ENCODE peak calls at places on chromosomes 12 and 14, in four cellular contexts. One of them, this sample, is unnamed. For H3K9me3, the result is how much of the 10 kb centered on the place peaks cover.

GRCh38 chr12:69502342-69503081 is 32.3 kb downstream of the FRS2 start:
- DNase-seq in CD8-positive, alpha-beta T cell: no peak
- DNase-seq in H9: no peak
- DNase-seq in heart right ventricle: no peak
- DNase-seq in this sample: no peak

GRCh38 chr14:68636597-68636996 is 156.3 kb downstream of the ZFP36L1 start:
- DNase-seq in H9: no peak
- DNase-seq in CD8-positive, alpha-beta T cell: no peak
- DNase-seq in heart right ventricle: no peak
- DNase-seq in this sample: no peak

GRCh38 chr12:45727994-45728624 is 1.4 kb upstream of the ARID2 start:
- DNase-seq in CD8-positive, alpha-beta T cell: no peak
- DNase-seq in H9: no peak
- DNase-seq in heart right ventricle: no peak
- DNase-seq in this sample: no peak

GRCh38 chr12:105775351-105775750 is 363.4 kb downstream of the NUAK1 start:
- DNase-seq in H9: no peak
- DNase-seq in heart right ventricle: no peak
- DNase-seq in CD8-positive, alpha-beta T cell: no peak
- DNase-seq in this sample: no peak

GRCh38 chr12:104219908-104220404 is 4.4 kb downstream of the TXNRD1 start:
- DNase-seq in heart right ventricle: no peak
- DNase-seq in CD8-positive, alpha-beta T cell: peak
- DNase-seq in H9: no peak
- DNase-seq in this sample: no peak

GRCh38 chr14:105979446-105979845 is 453.1 kb downstream of the TMEM121 start:
- DNase-seq in H9: no peak
- DNase-seq in heart right ventricle: no peak
- DNase-seq in CD8-positive, alpha-beta T cell: no peak
- DNase-seq in this sample: no peak

GRCh38 chr12:57455374-57456144 is 452 bp downstream of the INHBE start:
- DNase-seq in heart right ventricle: no peak
- DNase-seq in H9: no peak
- DNase-seq in CD8-positive, alpha-beta T cell: no peak
- DNase-seq in this sample: no peak

GRCh38 chr12:56126732-56127239 is 1.3 kb upstream of the ESYT1 start:
- DNase-seq in CD8-positive, alpha-beta T cell: no peak
- DNase-seq in H9: no peak
- DNase-seq in heart right ventricle: no peak
- DNase-seq in this sample: no peak

GRCh38 chr12:71195338-71195896 is 37.6 kb upstream of the TSPAN8 start:
- DNase-seq in H9: no peak
- DNase-seq in heart right ventricle: no peak
- DNase-seq in CD8-positive, alpha-beta T cell: no peak
- DNase-seq in this sample: no peak

GRCh38 chr14:76227450-76228050 is 75.8 kb downstream of the GPATCH2L start:
- DNase-seq in heart right ventricle: no peak
- DNase-seq in CD8-positive, alpha-beta T cell: no peak
- DNase-seq in H9: no peak
- DNase-seq in this sample: no peak

GRCh38 chr12:104602901-104603300 is 146.2 kb downstream of the CHST11 start:
- DNase-seq in H9: no peak
- DNase-seq in heart right ventricle: no peak
- DNase-seq in CD8-positive, alpha-beta T cell: no peak
- DNase-seq in this sample: no peak

GRCh38 chr12:72433298-72433697 is 161.1 kb downstream of the TRHDE start:
- DNase-seq in heart right ventricle: no peak
- DNase-seq in CD8-positive, alpha-beta T cell: no peak
- DNase-seq in H9: no peak
- DNase-seq in this sample: no peak

GRCh38 chr14:20454645-20455354 is at the start of the genes APEX1 and OSGEP:
- DNase-seq in CD8-positive, alpha-beta T cell: peak
- DNase-seq in H9: peak
- DNase-seq in heart right ventricle: peak
- DNase-seq in this sample: peak

GRCh38 chr14:70753518-70753953 is 55.8 kb downstream of the MAP3K9 start:
- DNase-seq in CD8-positive, alpha-beta T cell: no peak
- DNase-seq in H9: no peak
- DNase-seq in heart right ventricle: no peak
- DNase-seq in this sample: no peak

DNA sequence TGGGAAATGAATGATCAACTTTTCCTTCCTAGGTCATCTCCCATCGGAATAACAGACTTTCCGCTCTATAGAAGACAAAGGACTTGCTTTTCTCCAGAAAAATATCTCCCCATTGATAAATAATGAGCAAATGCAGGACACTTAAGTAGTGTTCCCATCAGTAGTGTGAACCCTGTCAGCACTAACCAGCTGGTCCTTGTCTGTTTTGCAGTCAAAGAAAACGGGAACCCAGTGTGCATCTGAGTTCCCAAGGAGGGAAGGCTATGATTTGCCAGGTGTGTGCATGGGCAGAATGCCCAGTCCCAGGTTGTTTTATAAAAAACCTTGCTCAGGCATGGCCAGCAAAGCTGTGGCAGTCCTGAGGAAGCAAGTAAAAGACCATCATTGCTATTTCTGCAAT is 256.5 kb upstream of the HMGA2 start:
- DNase-seq in CD8-positive, alpha-beta T cell: no peak
- DNase-seq in H9: no peak
- DNase-seq in heart right ventricle: no peak
- DNase-seq in this sample: no peak
- H3K9me3 ChIP-seq in CD8-positive, alpha-beta T cell: under half
- H3K9me3 ChIP-seq in H9: under half
- H3K9me3 ChIP-seq in heart right ventricle: under half
- H3K9me3 ChIP-seq in this sample: under half

GRCh38 chr12:34591966-34592365 is 569.7 kb downstream of the ALG10 start:
- DNase-seq in heart right ventricle: no peak
- DNase-seq in CD8-positive, alpha-beta T cell: no peak
- DNase-seq in H9: no peak
- DNase-seq in this sample: no peak
- H3K9me3 ChIP-seq in heart right ventricle: half or more
- H3K9me3 ChIP-seq in CD8-positive, alpha-beta T cell: under half
- H3K9me3 ChIP-seq in H9: half or more
- H3K9me3 ChIP-seq in this sample: under half

GRCh38 chr12:126481688-126482087 is 1416.5 kb downstream of the AACS start:
- DNase-seq in heart right ventricle: no peak
- DNase-seq in H9: no peak
- DNase-seq in CD8-positive, alpha-beta T cell: no peak
- DNase-seq in this sample: no peak

GRCh38 chr12:126483145-126484068 is 1418.2 kb downstream of the AACS start:
- DNase-seq in H9: no peak
- DNase-seq in CD8-positive, alpha-beta T cell: no peak
- DNase-seq in heart right ventricle: no peak
- DNase-seq in this sample: no peak

GRCh38 chr12:126474703-126475102 is 1409.5 kb downstream of the AACS start:
- DNase-seq in heart right ventricle: no peak
- DNase-seq in CD8-positive, alpha-beta T cell: no peak
- DNase-seq in H9: no peak
- DNase-seq in this sample: no peak

GRCh38 chr12:126482238-126482889 is 1417.1 kb downstream of the AACS start:
- DNase-seq in CD8-positive, alpha-beta T cell: no peak
- DNase-seq in H9: no peak
- DNase-seq in heart right ventricle: no peak
- DNase-seq in this sample: no peak

DNA sequence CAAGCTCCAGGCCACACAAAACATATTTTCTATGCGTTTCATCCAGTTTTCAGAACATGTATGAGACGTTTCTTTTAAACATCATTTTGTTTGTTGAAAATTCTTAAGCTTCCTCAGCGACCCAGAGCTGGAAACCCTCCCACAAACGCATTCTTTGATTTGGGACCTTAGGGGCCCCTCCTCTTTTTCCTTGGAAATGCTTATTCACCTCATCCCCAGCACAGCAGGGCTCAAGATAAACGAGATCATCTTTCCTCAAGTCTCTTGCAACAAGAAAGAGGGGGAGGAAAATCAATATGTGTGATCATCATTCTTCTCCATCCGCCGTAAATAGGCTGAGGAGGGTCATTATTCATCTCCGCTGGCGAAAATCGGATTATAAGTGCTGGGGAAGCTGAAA is 1415.2 kb downstream of the AACS start:
- DNase-seq in H9: peak
- DNase-seq in heart right ventricle: no peak
- DNase-seq in CD8-positive, alpha-beta T cell: no peak
- DNase-seq in this sample: no peak
- H3K9me3 ChIP-seq in H9: under half
- H3K9me3 ChIP-seq in heart right ventricle: under half
- H3K9me3 ChIP-seq in CD8-positive, alpha-beta T cell: under half
- H3K9me3 ChIP-seq in this sample: under half

GRCh38 chr12:133130038-133130807 is at the start of the genes ZNF10 and ZNF891:
- DNase-seq in heart right ventricle: peak
- DNase-seq in H9: peak
- DNase-seq in CD8-positive, alpha-beta T cell: peak
- DNase-seq in this sample: peak
- H3K9me3 ChIP-seq in heart right ventricle: half or more
- H3K9me3 ChIP-seq in H9: under half
- H3K9me3 ChIP-seq in CD8-positive, alpha-beta T cell: under half
- H3K9me3 ChIP-seq in this sample: under half

GRCh38 chr12:132258543-132258942 is 70.8 kb downstream of the GALNT9 start:
- DNase-seq in H9: no peak
- DNase-seq in heart right ventricle: peak
- DNase-seq in CD8-positive, alpha-beta T cell: no peak
- DNase-seq in this sample: no peak
- H3K9me3 ChIP-seq in H9: under half
- H3K9me3 ChIP-seq in heart right ventricle: under half
- H3K9me3 ChIP-seq in CD8-positive, alpha-beta T cell: under half
- H3K9me3 ChIP-seq in this sample: under half

GRCh38 chr12:34398366-34398705 is 376.0 kb downstream of the ALG10 start:
- DNase-seq in CD8-positive, alpha-beta T cell: no peak
- DNase-seq in H9: peak
- DNase-seq in heart right ventricle: no peak
- DNase-seq in this sample: no peak
- H3K9me3 ChIP-seq in CD8-positive, alpha-beta T cell: under half
- H3K9me3 ChIP-seq in H9: half or more
- H3K9me3 ChIP-seq in heart right ventricle: under half
- H3K9me3 ChIP-seq in this sample: under half

GRCh38 chr12:47085815-47086252 is 6.1 kb upstream of the AMIGO2 start:
- DNase-seq in heart right ventricle: no peak
- DNase-seq in H9: peak
- DNase-seq in CD8-positive, alpha-beta T cell: peak
- DNase-seq in this sample: no peak

GRCh38 chr12:47084172-47084571 is 4.4 kb upstream of the AMIGO2 start:
- DNase-seq in H9: no peak
- DNase-seq in CD8-positive, alpha-beta T cell: no peak
- DNase-seq in heart right ventricle: no peak
- DNase-seq in this sample: no peak

GRCh38 chr12:47091009-47091408 is 11.2 kb upstream of the AMIGO2 start:
- DNase-seq in heart right ventricle: no peak
- DNase-seq in H9: no peak
- DNase-seq in CD8-positive, alpha-beta T cell: no peak
- DNase-seq in this sample: no peak

GRCh38 chr12:47088021-47088944 is 8.5 kb upstream of the AMIGO2 start:
- DNase-seq in heart right ventricle: no peak
- DNase-seq in CD8-positive, alpha-beta T cell: no peak
- DNase-seq in H9: no peak
- DNase-seq in this sample: no peak

DNA sequence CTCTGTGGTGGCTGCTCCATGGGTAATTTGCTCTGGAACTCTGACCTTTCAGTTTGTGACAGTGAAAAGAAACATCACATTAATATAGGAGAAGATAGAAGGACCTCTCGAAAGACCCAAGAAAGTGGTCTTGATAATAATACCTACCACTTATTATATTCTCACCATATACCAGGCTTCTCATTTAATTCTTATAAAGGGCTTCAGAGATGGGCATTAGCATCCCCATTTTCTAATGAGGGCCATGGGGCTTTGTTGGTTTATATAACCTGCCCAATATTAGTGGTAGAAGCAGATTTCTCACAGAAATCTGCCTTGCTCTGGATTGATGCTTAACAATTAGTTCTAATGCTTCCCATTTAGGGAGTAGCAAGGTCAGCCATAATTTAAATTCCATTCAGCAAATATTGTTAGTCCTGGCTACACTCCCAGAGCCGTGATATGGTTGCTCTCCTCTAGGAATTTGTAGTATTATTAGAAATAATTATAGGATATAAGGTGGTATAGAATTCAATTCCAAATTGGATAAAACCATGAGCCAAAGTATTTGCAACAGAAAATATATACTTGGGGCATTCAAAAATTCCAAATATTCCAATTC is 7.4 kb upstream of the AMIGO2 start:
- DNase-seq in heart right ventricle: no peak
- DNase-seq in H9: no peak
- DNase-seq in CD8-positive, alpha-beta T cell: no peak
- DNase-seq in this sample: no peak
- H3K9me3 ChIP-seq in heart right ventricle: under half
- H3K9me3 ChIP-seq in H9: under half
- H3K9me3 ChIP-seq in CD8-positive, alpha-beta T cell: under half
- H3K9me3 ChIP-seq in this sample: under half

DNA sequence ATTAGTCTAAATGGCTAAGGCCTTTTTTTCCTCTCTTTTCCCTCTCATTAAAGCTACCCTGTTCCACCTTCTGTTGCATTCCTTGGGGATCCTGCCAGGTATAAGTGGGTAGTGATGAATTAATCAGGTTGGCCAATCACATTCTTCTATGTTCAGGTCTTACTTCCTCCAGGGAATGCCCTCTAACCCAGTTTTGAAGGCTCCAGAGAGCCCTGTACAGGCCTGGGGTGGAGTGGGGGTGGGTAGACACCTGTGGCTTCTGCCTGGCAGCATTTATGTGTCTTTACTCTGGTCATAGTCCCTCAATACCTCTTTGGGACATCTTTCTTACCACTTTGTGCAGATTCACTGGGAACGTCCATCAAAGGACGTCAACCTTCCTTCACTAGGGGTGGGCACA is 28.4 kb downstream of the HSPB8 start:
- DNase-seq in CD8-positive, alpha-beta T cell: no peak
- DNase-seq in heart right ventricle: no peak
- DNase-seq in H9: no peak
- DNase-seq in this sample: no peak
- H3K9me3 ChIP-seq in CD8-positive, alpha-beta T cell: under half
- H3K9me3 ChIP-seq in heart right ventricle: under half
- H3K9me3 ChIP-seq in H9: under half
- H3K9me3 ChIP-seq in this sample: under half